ENCODE peak calls at places on chromosome 1, in five cellular contexts. D is HFFc6, R is body of pancreas, M is OCI-LY7, Z is endothelial cell. C is an unnamed sample.

GRCh38 chr1:198909973-198910372 is 271.1 kb downstream of the PTPRC start:
- DNase-seq in D (peak), R (no peak), M (no peak), Z (no peak), C (no peak)

GRCh38 chr1:113747376-113747775 is 11.9 kb downstream of the PHTF1 start:
- DNase-seq in D (peak), R (no peak), M (no peak), Z (no peak), C (no peak)

GRCh38 chr1:206002833-206003532 is at the start of gene RAB7B:
- DNase-seq in D (peak), R (peak), M (no peak), Z (no peak), C (no peak)

GRCh38 chr1:3337798-3338724 is 116.4 kb upstream of the ARHGEF16 start:
- DNase-seq in D (no peak), R (no peak), M (no peak), Z (no peak), C (no peak)

GRCh38 chr1:204286841-204287387 is 72.8 kb downstream of the PLEKHA6 start:
- DNase-seq in D (no peak), R (peak), M (peak), Z (no peak), C (no peak)

GRCh38 chr1:225657462-225657989 is 4.6 kb upstream of the ENAH start:
- DNase-seq in D (peak), R (no peak), M (no peak), Z (no peak), C (no peak)

GRCh38 chr1:23777979-23778814 is at the start of gene PITHD1:
- DNase-seq in D (peak), R (peak), M (peak), Z (peak), C (peak)

GRCh38 chr1:3502834-3503524 is 48.5 kb downstream of the ARHGEF16 start:
- DNase-seq in D (no peak), R (no peak), M (no peak), Z (no peak), C (no peak)

GRCh38 chr1:16186655-16187235 is 25.7 kb downstream of the ARHGEF19 start:
- DNase-seq in D (no peak), R (no peak), M (no peak), Z (no peak), C (no peak)

GRCh38 chr1:24971539-24971938 is 41.5 kb upstream of the RUNX3 start:
- DNase-seq in D (no peak), R (no peak), M (no peak), Z (no peak), C (no peak)

GRCh38 chr1:3922201-3922725 is 22.2 kb upstream of the C1orf174 start:
- DNase-seq in D (no peak), R (no peak), M (no peak), Z (no peak), C (no peak)

GRCh38 chr1:116537439-116537838 is 33.4 kb downstream of the CD58 start:
- DNase-seq in D (peak), R (no peak), M (no peak), Z (no peak), C (no peak)

GRCh38 chr1:236063919-236064673 is 794 bp downstream of the NID1 start:
- DNase-seq in D (peak), R (peak), M (no peak), Z (peak), C (peak)

GRCh38 chr1:182143825-182144661 is 82.5 kb upstream of the ZNF648 start:
- DNase-seq in D (peak), R (peak), M (no peak), Z (peak), C (peak)

GRCh38 chr1:211783897-211784296 is 46.7 kb downstream of the LPGAT1 start:
- DNase-seq in D (no peak), R (peak), M (no peak), Z (no peak), C (no peak)

GRCh38 chr1:194014004-194014403 is 827.6 kb upstream of the B3GALT2 start:
- DNase-seq in D (no peak), R (no peak), M (no peak), Z (no peak), C (no peak)

GRCh38 chr1:227058321-227058751 is 118.2 kb downstream of the COQ8A start:
- DNase-seq in D (peak), R (no peak), M (no peak), Z (no peak), C (no peak)

GRCh38 chr1:60280764-60281278 is 207.3 kb upstream of the C1orf87 start:
- DNase-seq in D (no peak), R (no peak), M (no peak), Z (no peak), C (no peak)

GRCh38 chr1:21594935-21595897 is 73.9 kb downstream of the RAP1GAP start:
- DNase-seq in D (peak), R (peak), M (peak), Z (peak), C (peak)

GRCh38 chr1:205664399-205665108 is 15.8 kb downstream of the SLC45A3 start:
- DNase-seq in D (no peak), R (peak), M (peak), Z (no peak), C (no peak)

GRCh38 chr1:36380003-36380631 is 5.6 kb downstream of the STK40 start:
- DNase-seq in D (no peak), R (no peak), M (no peak), Z (no peak), C (no peak)

GRCh38 chr1:247115141-247115510 is 11.0 kb upstream of the ZNF669 start:
- DNase-seq in D (no peak), R (no peak), M (no peak), Z (no peak), C (no peak)

GRCh38 chr1:1703796-1704195 is 11.2 kb upstream of the SLC35E2B start:
- DNase-seq in D (no peak), R (peak), M (no peak), Z (no peak), C (no peak)

GRCh38 chr1:25111706-25112105 is 120.6 kb downstream of the SYF2 start:
- DNase-seq in D (peak), R (no peak), M (no peak), Z (no peak), C (no peak)

GRCh38 chr1:238568707-238569106 is 678.0 kb upstream of the ZP4 start:
- DNase-seq in D (no peak), R (no peak), M (no peak), Z (no peak), C (no peak)

GRCh38 chr1:23556661-23557470 is 2.4 kb downstream of the ID3 start:
- DNase-seq in D (peak), R (peak), M (peak), Z (no peak), C (no peak)

GRCh38 chr1:226470921-226471320 is 63.0 kb upstream of the PARP1 start:
- DNase-seq in D (no peak), R (no peak), M (no peak), Z (no peak), C (no peak)

GRCh38 chr1:226360106-226360746 is 47.7 kb downstream of the PARP1 start:
- DNase-seq in D (no peak), R (no peak), M (no peak), Z (no peak), C (peak)

GRCh38 chr1:30670195-30671060 is 53.0 kb downstream of the MATN1 start:
- DNase-seq in D (peak), R (peak), M (no peak), Z (no peak), C (no peak)

GRCh38 chr1:161033751-161034150 is 5.0 kb downstream of the TSTD1 start:
- DNase-seq in D (no peak), R (no peak), M (no peak), Z (no peak), C (no peak)

GRCh38 chr1:3672971-3673361 is 20.6 kb downstream of the TP73 start:
- DNase-seq in D (no peak), R (peak), M (no peak), Z (no peak), C (no peak)

GRCh38 chr1:2093636-2094035 is 43.4 kb downstream of the PRKCZ start:
- DNase-seq in D (no peak), R (no peak), M (no peak), Z (no peak), C (no peak)

GRCh38 chr1:167829868-167830267 is 84.1 kb downstream of the ADCY10 start:
- DNase-seq in D (no peak), R (no peak), M (no peak), Z (no peak), C (no peak)

GRCh38 chr1:216616425-216616824 is 106.8 kb downstream of the ESRRG start:
- DNase-seq in D (no peak), R (no peak), M (no peak), Z (no peak), C (no peak)

GRCh38 chr1:231803353-231803752 is 176.8 kb downstream of the DISC1 start:
- DNase-seq in D (peak), R (no peak), M (no peak), Z (no peak), C (no peak)

GRCh38 chr1:222171005-222171404 is 376.9 kb downstream of the HHIPL2 start:
- DNase-seq in D (peak), R (peak), M (peak), Z (no peak), C (peak)
- TF ChIP-seq CTCF in D (peak), R (peak), M (peak), Z (peak), C (peak)

GRCh38 chr1:93813076-93813475 is 65.9 kb downstream of the DNTTIP2 start:
- DNase-seq in D (no peak), R (no peak), M (no peak), Z (no peak), C (no peak)
- TF ChIP-seq CTCF in D (peak), R (no peak), M (peak), Z (no peak), C (no peak)

GRCh38 chr1:88935522-88936222 is 44.3 kb upstream of the GTF2B start:
- DNase-seq in D (peak), R (no peak), M (peak), Z (peak), C (peak)
- TF ChIP-seq CTCF in D (peak), R (peak), M (peak), Z (peak), C (peak)

DNA sequence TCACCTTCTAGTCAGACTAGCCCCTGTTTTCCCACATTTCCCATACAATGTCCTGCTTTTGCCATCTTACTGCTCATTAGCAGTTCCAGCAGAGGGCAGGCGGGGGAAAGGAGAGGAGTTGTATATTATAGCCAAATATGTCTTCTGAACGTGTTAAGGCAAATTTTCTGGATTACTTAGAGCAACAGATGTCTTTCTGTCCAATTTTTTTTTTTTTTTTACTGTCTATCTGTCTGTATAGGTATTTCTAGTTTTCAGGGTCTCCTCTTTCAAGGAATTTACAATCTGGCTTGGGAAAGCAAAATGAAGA is 30.0 kb upstream of the DDAH1 start:
- DNase-seq in D (no peak), R (no peak), M (no peak), Z (peak), C (no peak)
- TF ChIP-seq CTCF in D (peak), R (no peak), M (no peak), Z (no peak), C (peak)

GRCh38 chr1:218297867-218298266 is 12.8 kb downstream of the RRP15 start:
- DNase-seq in D (no peak), R (no peak), M (no peak), Z (no peak), C (no peak)

GRCh38 chr1:218301217-218301616 is 16.1 kb downstream of the RRP15 start:
- DNase-seq in D (no peak), R (no peak), M (no peak), Z (no peak), C (no peak)

GRCh38 chr1:218302155-218302554 is 17.1 kb downstream of the RRP15 start:
- DNase-seq in D (no peak), R (no peak), M (no peak), Z (no peak), C (no peak)

GRCh38 chr1:218298398-218298797 is 13.3 kb downstream of the RRP15 start:
- DNase-seq in D (no peak), R (no peak), M (no peak), Z (no peak), C (no peak)

GRCh38 chr1:218299416-218299815 is 14.3 kb downstream of the RRP15 start:
- DNase-seq in D (peak), R (no peak), M (peak), Z (no peak), C (no peak)
- TF ChIP-seq CTCF in D (peak), R (no peak), M (peak), Z (no peak), C (peak)

GRCh38 chr1:55579332-55579996 is 364.3 kb upstream of the USP24 start:
- DNase-seq in D (no peak), R (no peak), M (no peak), Z (no peak), C (no peak)

GRCh38 chr1:55585402-55585792 is 370.2 kb upstream of the USP24 start:
- DNase-seq in D (no peak), R (no peak), M (no peak), Z (no peak), C (no peak)

GRCh38 chr1:55580845-55581332 is 365.7 kb upstream of the USP24 start:
- DNase-seq in D (peak), R (no peak), M (no peak), Z (no peak), C (no peak)

GRCh38 chr1:55584521-55585401 is 369.6 kb upstream of the USP24 start:
- DNase-seq in D (no peak), R (no peak), M (no peak), Z (no peak), C (no peak)

GRCh38 chr1:55582078-55582477 is 366.9 kb upstream of the USP24 start:
- DNase-seq in D (no peak), R (no peak), M (no peak), Z (no peak), C (no peak)
- TF ChIP-seq CTCF in D (no peak), R (no peak), M (no peak), Z (no peak), C (no peak)

C was measured in GM13976.